ENCODE peak calls at places on chromosomes 6 and 20, in seven cellular contexts. O is HepG2, C is HCT116, M is GM12878, E is Panc1, P is K562, L is H1. R is an unnamed sample.

GRCh38 chr6:156652231-156652750 is 124.9 kb upstream of the ARID1B start:
- DNase-seq in P (no peak), M (no peak), L (no peak), E (no peak), O (no peak), C (no peak), R (no peak)

GRCh38 chr20:46931699-46932098 is 37.1 kb downstream of the EYA2 start:
- DNase-seq in L (no peak), O (no peak), C (no peak), P (no peak), M (no peak), E (no peak), R (no peak)

GRCh38 chr6:84554069-84554468 is 210.3 kb downstream of the TBX18 start:
- DNase-seq in C (no peak), E (no peak), P (no peak), L (no peak), M (no peak), O (no peak), R (no peak)

GRCh38 chr6:137261393-137262154 is 42.4 kb upstream of the IFNGR1 start:
- DNase-seq in L (no peak), O (peak; percentile 82), P (no peak), M (peak; percentile 72), C (no peak), E (no peak), R (no peak)

GRCh38 chr6:17305219-17306001 is 24.2 kb downstream of the RBM24 start:
- DNase-seq in E (no peak), M (no peak), L (no peak), O (no peak), C (no peak), P (peak; percentile 11), R (no peak)

GRCh38 chr6:53432318-53433161 is 83.8 kb upstream of the ELOVL5 start:
- DNase-seq in L (no peak), E (no peak), C (no peak), M (no peak), O (peak; percentile 93), P (no peak), R (no peak)

GRCh38 chr20:24785141-24785924 is 163.7 kb upstream of the CST7 start:
- DNase-seq in C (no peak), E (no peak), M (no peak), P (no peak), L (no peak), O (no peak), R (no peak)

GRCh38 chr20:50731930-50732690 is 730 bp downstream of the PARD6B start:
- DNase-seq in C (no peak), E (no peak), P (peak; percentile 45), O (peak; percentile 60), M (no peak), L (no peak), R (no peak)

GRCh38 chr20:44945261-44945660 is 14.9 kb downstream of the TOMM34 start:
- DNase-seq in C (no peak), M (no peak), O (no peak), L (no peak), P (no peak), E (no peak), R (no peak)

GRCh38 chr6:144908004-144908403 is 622.9 kb downstream of the UTRN start:
- DNase-seq in E (no peak), O (no peak), P (no peak), C (no peak), L (no peak), M (no peak), R (no peak)

GRCh38 chr6:144911322-144911721 is 626.2 kb downstream of the UTRN start:
- DNase-seq in P (no peak), M (no peak), E (no peak), L (no peak), O (no peak), C (no peak), R (no peak)

GRCh38 chr6:144918073-144918472 is 632.9 kb downstream of the UTRN start:
- DNase-seq in C (no peak), E (no peak), O (no peak), L (no peak), P (no peak), M (no peak), R (no peak)

GRCh38 chr6:144909753-144910280 is 624.7 kb downstream of the UTRN start:
- DNase-seq in L (no peak), P (no peak), E (no peak), C (no peak), M (no peak), O (no peak), R (no peak)

GRCh38 chr6:144912474-144912873 is 627.3 kb downstream of the UTRN start:
- DNase-seq in O (no peak), P (no peak), E (no peak), L (no peak), M (no peak), C (no peak), R (no peak)
- TF ChIP-seq SIN3A in O (no peak), P (no peak), E (no peak), L (no peak), M (no peak), C (no peak), R (no peak)

GRCh38 chr6:16067568-16067967 is 61.3 kb upstream of the MYLIP start:
- DNase-seq in P (no peak), E (no peak), M (no peak), L (no peak), O (no peak), C (no peak), R (no peak)
- TF ChIP-seq SIN3A in P (no peak), E (no peak), M (no peak), L (no peak), O (no peak), C (no peak), R (no peak)

GRCh38 chr6:127463056-127463455 is 3.9 kb upstream of the KIAA0408 start:
- DNase-seq in M (no peak), E (no peak), C (no peak), L (no peak), P (no peak), O (no peak), R (no peak)

GRCh38 chr6:127466416-127466815 is 7.2 kb upstream of the KIAA0408 start:
- DNase-seq in C (no peak), O (no peak), M (no peak), E (no peak), L (no peak), P (no peak), R (no peak)

GRCh38 chr6:127462391-127462790 is 3.2 kb upstream of the KIAA0408 start:
- DNase-seq in E (no peak), P (no peak), L (no peak), C (no peak), M (no peak), O (no peak), R (no peak)

GRCh38 chr6:127464161-127464880 is 5.1 kb upstream of the KIAA0408 start:
- DNase-seq in L (no peak), C (no peak), M (no peak), O (no peak), P (no peak), E (no peak), R (no peak)

DNA sequence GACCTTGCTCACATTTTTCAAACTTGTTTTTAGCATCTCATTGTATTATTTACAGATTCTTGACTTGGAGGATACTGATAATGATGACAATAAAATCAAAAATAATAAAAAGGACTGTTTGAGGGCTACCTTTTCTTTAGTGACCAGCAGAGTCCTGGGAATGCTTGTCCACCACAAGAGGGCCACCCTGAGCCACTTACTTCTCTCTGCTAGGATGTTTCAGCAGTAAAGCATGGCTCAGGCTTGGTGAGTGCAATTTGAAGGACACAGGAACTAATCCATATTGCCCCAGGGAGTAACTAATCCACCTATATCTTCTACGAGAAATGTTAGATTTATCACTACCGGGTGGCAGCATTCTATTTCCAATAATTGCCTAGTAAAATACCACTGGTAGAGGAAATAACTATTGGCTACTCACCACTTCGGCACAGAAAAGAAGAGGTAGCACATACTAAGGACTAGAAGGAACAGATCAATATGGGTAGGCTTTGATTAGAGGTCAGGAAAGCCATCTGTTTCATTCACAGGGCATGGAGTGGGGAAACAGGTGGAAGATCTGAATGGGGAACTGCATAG is 5.8 kb upstream of the KIAA0408 start:
- DNase-seq in C (peak; percentile 28), O (peak; percentile 54), L (no peak), P (peak; percentile 46), M (no peak), E (peak; percentile 52), R (peak; percentile 65)
- TF ChIP-seq SIN3A in C (no peak), O (no peak), L (no peak), P (no peak), M (no peak), E (no peak), R (no peak)

GRCh38 chr6:106667022-106667402 is 37.6 kb downstream of the QRSL1 start:
- DNase-seq in M (no peak), O (no peak), C (no peak), P (no peak), E (no peak), L (no peak), R (no peak)

GRCh38 chr6:106670236-106670635 is 40.9 kb downstream of the QRSL1 start:
- DNase-seq in C (no peak), E (no peak), P (no peak), M (no peak), L (no peak), O (no peak), R (peak; percentile 14)

GRCh38 chr6:106662458-106662857 is 33.1 kb downstream of the QRSL1 start:
- DNase-seq in P (no peak), L (no peak), M (no peak), O (no peak), C (no peak), E (no peak), R (no peak)

GRCh38 chr6:106671651-106672050 is 42.3 kb downstream of the QRSL1 start:
- DNase-seq in P (no peak), O (no peak), C (no peak), M (no peak), E (no peak), L (no peak), R (no peak)

DNA sequence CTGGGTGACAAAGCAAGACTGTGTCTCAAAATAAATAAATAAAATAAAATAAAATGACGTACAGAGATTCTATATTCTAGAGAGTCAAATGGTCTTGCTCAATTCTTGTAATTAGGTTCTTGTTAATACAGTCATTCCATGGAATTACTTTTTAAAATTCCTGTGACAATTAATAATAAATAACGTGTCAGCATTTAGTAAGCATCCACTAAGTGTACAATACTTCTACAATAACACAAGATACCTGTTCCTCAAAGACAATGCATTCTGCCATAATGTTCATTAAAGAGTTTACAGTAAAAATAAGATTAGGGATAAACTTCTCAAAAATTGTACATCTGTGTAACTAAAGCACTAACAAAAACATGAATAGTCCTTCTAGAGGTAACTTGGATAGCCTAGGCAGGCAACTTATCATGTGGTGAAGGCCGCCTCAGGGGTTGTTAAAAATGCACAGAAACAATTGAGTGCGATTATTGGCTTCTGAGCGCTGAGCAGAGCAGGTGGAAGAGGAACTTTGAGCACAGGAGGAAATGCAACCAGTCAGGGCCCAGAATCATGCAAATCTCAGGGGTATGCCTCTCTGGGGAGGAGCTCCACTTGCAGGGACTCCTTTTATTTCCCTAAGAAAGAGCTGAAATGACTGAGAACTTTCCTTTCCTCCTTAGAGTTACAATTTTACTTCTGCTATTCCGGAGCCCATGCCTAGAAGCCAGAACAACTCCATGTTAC is 37.1 kb downstream of the QRSL1 start:
- DNase-seq in O (no peak), L (peak; percentile 17), P (no peak), E (no peak), M (peak; percentile 64), C (no peak), R (no peak)
- TF ChIP-seq SIN3A in O (no peak), L (no peak), P (no peak), E (no peak), M (no peak), C (no peak), R (no peak)